ENCODE peak calls at places on chromosome 18, in five cellular contexts. One of them, this sample, is unnamed.

GRCh38 chr18:6561029-6561861 is 146.5 kb upstream of the L3MBTL4 start:
- DNase-seq in HCT116: no peak
- DNase-seq in left ventricle myocardium inferior: peak
- DNase-seq in fibroblast of mammary gland: peak
- DNase-seq in ovary: peak
- DNase-seq in this sample: peak

GRCh38 chr18:65439184-65439583 is 311.6 kb upstream of the CDH7 start:
- DNase-seq in fibroblast of mammary gland: peak
- DNase-seq in HCT116: no peak
- DNase-seq in ovary: no peak
- DNase-seq in left ventricle myocardium inferior: no peak
- DNase-seq in this sample: peak

GRCh38 chr18:58484989-58485962 is 143.6 kb downstream of the ALPK2 start:
- DNase-seq in ovary: peak
- DNase-seq in left ventricle myocardium inferior: no peak
- DNase-seq in HCT116: no peak
- DNase-seq in fibroblast of mammary gland: no peak
- DNase-seq in this sample: no peak

GRCh38 chr18:24734058-24734457 is 273.6 kb downstream of the HRH4 start:
- DNase-seq in fibroblast of mammary gland: peak
- DNase-seq in ovary: no peak
- DNase-seq in left ventricle myocardium inferior: no peak
- DNase-seq in HCT116: no peak
- DNase-seq in this sample: peak

GRCh38 chr18:662197-662596 is 4.7 kb downstream of the TYMS start:
- DNase-seq in left ventricle myocardium inferior: no peak
- DNase-seq in HCT116: no peak
- DNase-seq in fibroblast of mammary gland: no peak
- DNase-seq in ovary: no peak
- DNase-seq in this sample: no peak

GRCh38 chr18:8424917-8425725 is 184.1 kb upstream of the RAB12 start:
- DNase-seq in left ventricle myocardium inferior: no peak
- DNase-seq in HCT116: peak
- DNase-seq in fibroblast of mammary gland: peak
- DNase-seq in ovary: no peak
- DNase-seq in this sample: peak

GRCh38 chr18:37565138-37565984 is at the start of gene CELF4:
- DNase-seq in ovary: no peak
- DNase-seq in HCT116: no peak
- DNase-seq in fibroblast of mammary gland: peak
- DNase-seq in left ventricle myocardium inferior: no peak
- DNase-seq in this sample: no peak

GRCh38 chr18:53906681-53907080 is 317.8 kb downstream of the MBD2 start:
- DNase-seq in fibroblast of mammary gland: peak
- DNase-seq in left ventricle myocardium inferior: peak
- DNase-seq in ovary: no peak
- DNase-seq in HCT116: no peak
- DNase-seq in this sample: no peak

GRCh38 chr18:50614838-50615237 is 55.0 kb downstream of the MAPK4 start:
- DNase-seq in HCT116: no peak
- DNase-seq in ovary: no peak
- DNase-seq in left ventricle myocardium inferior: no peak
- DNase-seq in fibroblast of mammary gland: peak
- DNase-seq in this sample: peak

GRCh38 chr18:5052491-5052890 is 144.6 kb downstream of the AKAIN1 start:
- DNase-seq in left ventricle myocardium inferior: no peak
- DNase-seq in fibroblast of mammary gland: no peak
- DNase-seq in HCT116: no peak
- DNase-seq in ovary: no peak
- DNase-seq in this sample: no peak

GRCh38 chr18:2036136-2036535 is 535.2 kb downstream of the METTL4 start:
- DNase-seq in left ventricle myocardium inferior: no peak
- DNase-seq in HCT116: no peak
- DNase-seq in fibroblast of mammary gland: no peak
- DNase-seq in ovary: no peak
- DNase-seq in this sample: no peak

GRCh38 chr18:50610349-50610748 is 50.5 kb downstream of the MAPK4 start:
- DNase-seq in fibroblast of mammary gland: no peak
- DNase-seq in left ventricle myocardium inferior: no peak
- DNase-seq in HCT116: no peak
- DNase-seq in ovary: no peak
- DNase-seq in this sample: peak

GRCh38 chr18:47930086-47930843 is at the start of gene SMAD2:
- DNase-seq in HCT116: peak
- DNase-seq in fibroblast of mammary gland: peak
- DNase-seq in left ventricle myocardium inferior: peak
- DNase-seq in ovary: peak
- DNase-seq in this sample: peak

GRCh38 chr18:10912790-10913560 is 236.4 kb downstream of the PIEZO2 start:
- DNase-seq in left ventricle myocardium inferior: no peak
- DNase-seq in ovary: peak
- DNase-seq in fibroblast of mammary gland: peak
- DNase-seq in HCT116: no peak
- DNase-seq in this sample: no peak

GRCh38 chr18:74387362-74387761 is 69.7 kb downstream of the DIPK1C start:
- DNase-seq in fibroblast of mammary gland: peak
- DNase-seq in left ventricle myocardium inferior: no peak
- DNase-seq in HCT116: no peak
- DNase-seq in ovary: no peak
- DNase-seq in this sample: no peak

GRCh38 chr18:28078849-28079248 is 98.1 kb downstream of the CDH2 start:
- DNase-seq in ovary: no peak
- DNase-seq in fibroblast of mammary gland: no peak
- DNase-seq in left ventricle myocardium inferior: no peak
- DNase-seq in HCT116: no peak
- DNase-seq in this sample: no peak

GRCh38 chr18:55406374-55407045 is 181.5 kb downstream of the TCF4 start:
- DNase-seq in left ventricle myocardium inferior: no peak
- DNase-seq in ovary: peak
- DNase-seq in HCT116: no peak
- DNase-seq in fibroblast of mammary gland: no peak
- DNase-seq in this sample: no peak

GRCh38 chr18:13131241-13131640 is 87.3 kb upstream of the LDLRAD4 start:
- DNase-seq in ovary: no peak
- DNase-seq in HCT116: no peak
- DNase-seq in fibroblast of mammary gland: no peak
- DNase-seq in left ventricle myocardium inferior: no peak
- DNase-seq in this sample: no peak

GRCh38 chr18:8367217-8367988 is 241.8 kb upstream of the RAB12 start:
- DNase-seq in HCT116: peak
- DNase-seq in fibroblast of mammary gland: no peak
- DNase-seq in left ventricle myocardium inferior: no peak
- DNase-seq in ovary: peak
- DNase-seq in this sample: peak

GRCh38 chr18:25345432-25345831 is 6.5 kb downstream of the ZNF521 start:
- DNase-seq in left ventricle myocardium inferior: no peak
- DNase-seq in fibroblast of mammary gland: peak
- DNase-seq in ovary: no peak
- DNase-seq in HCT116: no peak
- DNase-seq in this sample: no peak

GRCh38 chr18:26457611-26458350 is 90.6 kb downstream of the KCTD1 start:
- DNase-seq in fibroblast of mammary gland: no peak
- DNase-seq in ovary: no peak
- DNase-seq in left ventricle myocardium inferior: no peak
- DNase-seq in HCT116: no peak
- DNase-seq in this sample: no peak
- TF ChIP-seq CTCF in fibroblast of mammary gland: no peak
- TF ChIP-seq CTCF in ovary: no peak
- TF ChIP-seq CTCF in left ventricle myocardium inferior: peak
- TF ChIP-seq CTCF in HCT116: peak
- TF ChIP-seq CTCF in this sample: no peak

DNA sequence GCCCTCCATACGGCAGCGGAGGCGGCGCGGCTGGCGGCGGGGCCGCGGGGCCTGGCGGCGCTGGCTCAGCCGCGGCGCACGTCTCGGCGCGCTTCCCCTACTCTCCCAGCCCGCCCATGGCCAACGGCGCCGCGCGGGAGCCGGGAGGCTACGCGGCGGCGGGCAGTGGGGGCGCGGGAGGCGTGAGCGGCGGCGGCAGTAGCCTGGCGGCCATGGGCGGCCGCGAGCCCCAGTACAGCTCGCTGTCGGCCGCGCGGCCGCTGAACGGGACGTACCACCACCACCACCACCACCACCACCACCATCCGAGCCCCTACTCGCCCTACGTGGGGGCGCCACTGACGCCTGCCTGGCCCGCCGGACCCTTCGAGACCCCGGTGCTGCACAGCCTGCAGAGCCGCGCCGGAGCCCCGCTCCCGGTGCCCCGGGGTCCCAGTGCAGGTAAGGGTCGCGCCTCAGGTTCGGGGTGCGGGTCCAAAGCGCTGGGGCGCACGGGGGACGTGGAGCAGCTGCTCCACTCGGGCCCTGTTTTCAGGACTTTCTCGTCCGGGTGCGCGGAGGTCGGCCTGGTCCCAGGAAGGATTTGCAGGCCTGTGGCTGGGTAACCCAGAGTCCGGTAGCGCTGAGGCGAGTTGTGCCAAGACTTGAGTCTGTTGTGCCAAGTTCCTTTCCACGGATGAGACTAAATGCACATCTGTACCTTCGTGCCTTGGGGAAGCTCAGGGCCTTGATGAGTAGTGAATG is 2.6 kb downstream of the GATA6 start:
- DNase-seq in left ventricle myocardium inferior: no peak
- DNase-seq in fibroblast of mammary gland: no peak
- DNase-seq in HCT116: no peak
- DNase-seq in ovary: peak
- DNase-seq in this sample: no peak
- H3K4me3 ChIP-seq in left ventricle myocardium inferior: peak
- H3K4me3 ChIP-seq in fibroblast of mammary gland: peak
- H3K4me3 ChIP-seq in HCT116: no peak
- H3K4me3 ChIP-seq in ovary: peak
- H3K4me3 ChIP-seq in this sample: no peak

DNA sequence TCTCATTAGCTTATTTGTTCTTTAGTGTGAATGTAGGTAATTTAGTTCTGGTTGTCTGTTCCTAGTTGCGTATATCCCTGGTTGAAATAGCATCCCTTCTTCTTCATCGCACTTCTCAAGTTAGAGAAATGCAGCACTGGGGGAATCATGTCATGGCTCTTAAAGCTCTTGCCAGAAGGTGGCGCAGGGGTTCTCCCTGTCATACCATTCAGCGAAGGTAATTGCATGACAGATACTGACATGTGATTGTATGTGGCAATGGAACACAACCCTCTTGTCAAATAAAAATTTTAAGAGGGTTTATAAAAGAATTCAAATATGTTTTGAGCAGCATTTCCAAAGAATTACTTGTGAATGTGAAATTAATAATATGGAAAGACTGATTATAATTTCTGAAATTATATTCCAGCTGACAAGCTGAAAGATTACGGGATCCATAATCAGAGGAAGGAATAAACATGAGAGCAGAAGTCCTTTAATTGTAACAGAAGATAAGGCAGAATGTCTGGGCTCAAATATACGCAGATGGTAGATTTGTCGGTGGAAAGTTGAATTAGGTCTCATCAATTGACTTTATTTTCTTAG is 411.7 kb downstream of the DSEL start:
- DNase-seq in left ventricle myocardium inferior: peak
- DNase-seq in HCT116: no peak
- DNase-seq in ovary: no peak
- DNase-seq in fibroblast of mammary gland: peak
- DNase-seq in this sample: peak
- TF ChIP-seq CTCF in left ventricle myocardium inferior: peak
- TF ChIP-seq CTCF in HCT116: peak
- TF ChIP-seq CTCF in ovary: no peak
- TF ChIP-seq CTCF in fibroblast of mammary gland: peak
- TF ChIP-seq CTCF in this sample: peak

DNA sequence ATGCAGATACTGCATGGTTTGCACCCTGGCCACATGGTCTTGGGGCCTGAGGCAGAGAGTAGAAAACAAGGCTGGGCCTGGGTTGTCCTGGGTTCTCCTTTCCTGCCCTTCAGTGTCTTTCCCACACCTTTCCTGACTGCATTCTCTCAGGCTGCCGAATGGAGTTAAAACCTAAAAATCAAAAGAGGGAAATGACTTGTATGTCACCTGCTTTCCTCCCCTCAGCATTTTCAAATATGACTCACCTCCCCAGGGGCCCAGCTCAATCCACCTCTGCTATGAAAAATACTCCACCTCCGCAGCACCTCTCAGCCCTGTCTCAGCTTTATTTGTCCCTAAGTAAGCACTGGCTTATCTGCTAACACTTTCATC is 457.8 kb upstream of the MEX3C start:
- DNase-seq in fibroblast of mammary gland: no peak
- DNase-seq in left ventricle myocardium inferior: no peak
- DNase-seq in ovary: no peak
- DNase-seq in HCT116: no peak
- DNase-seq in this sample: no peak
- H3K4me3 ChIP-seq in fibroblast of mammary gland: no peak
- H3K4me3 ChIP-seq in left ventricle myocardium inferior: no peak
- H3K4me3 ChIP-seq in ovary: no peak
- H3K4me3 ChIP-seq in HCT116: no peak
- H3K4me3 ChIP-seq in this sample: no peak